ENCODE peak calls at places on chromosome 2, in eight cellular contexts. J is naive B cell; U is non-pigmented ciliary epithelial cell; D is stimulated activated CD4-positive, alpha-beta T cell treated with anti-CD3 and anti-CD28 coated beads, Interleukin-12 subunit alpha, Interleukin-12 subunit beta, amount 100 ng/mL, for 4 hours; I is fibroblast of lung; P is T-helper 1 cell; A is PC-9; G is AML-193. C is an unnamed sample.
A peak's percentile ranks its signal among the peaks of the same experiment; 100 is the strongest.

GRCh38 chr2:30232801-30233130 is 1.4 kb downstream of the LBH start:
- DNase-seq in U (no peak), J (peak; percentile 57), G (no peak), D (no peak), A (no peak), P (no peak), I (no peak), C (no peak)

GRCh38 chr2:16649353-16650286 is 16.0 kb downstream of the CYRIA start:
- DNase-seq in U (no peak), P (no peak), G (no peak), J (no peak), A (no peak), I (no peak), D (no peak), C (no peak)

GRCh38 chr2:102258025-102258385 is 53.4 kb upstream of the IL1RL1 start:
- DNase-seq in U (no peak), I (no peak), A (no peak), J (no peak), P (no peak), G (no peak), D (no peak), C (no peak)

GRCh38 chr2:227324671-227325055 is 388 bp upstream of the MFF start:
- DNase-seq in J (no peak), P (no peak), U (no peak), I (no peak), G (no peak), A (peak; percentile 14), D (no peak), C (no peak)

GRCh38 chr2:26284132-26284531 is 39.4 kb downstream of the HADHB start:
- DNase-seq in U (peak; percentile 15), J (no peak), I (peak; percentile 70), G (no peak), P (no peak), A (peak; percentile 43), D (no peak), C (no peak)

GRCh38 chr2:46490521-46491141 is 11.3 kb downstream of the TMEM247 start:
- DNase-seq in U (no peak), A (no peak), D (no peak), G (no peak), J (peak; percentile 48), P (no peak), I (peak; percentile 27), C (no peak)

GRCh38 chr2:176092270-176093144 is at the start of gene HOXD13:
- DNase-seq in J (no peak), P (no peak), A (no peak), G (no peak), I (no peak), D (no peak), U (no peak), C (no peak)

GRCh38 chr2:24026233-24026632 is 16.3 kb downstream of the MFSD2B start:
- DNase-seq in A (no peak), I (no peak), J (no peak), G (no peak), U (no peak), D (no peak), P (no peak), C (no peak)

GRCh38 chr2:226792155-226792871 is 7.3 kb downstream of the IRS1 start:
- DNase-seq in U (no peak), D (no peak), P (no peak), J (no peak), G (peak; percentile 3), I (peak; percentile 25), A (peak; percentile 8), C (no peak)

GRCh38 chr2:27823564-27823963 is 52.0 kb downstream of the MRPL33 start:
- DNase-seq in I (no peak), J (no peak), A (no peak), D (no peak), P (no peak), G (no peak), U (no peak), C (no peak)